ENCODE peak calls at places on chromosomes 5 and 9, in four cellular contexts. D is pancreas, H is H9, V is adrenal gland. J is an unnamed sample.

GRCh38 chr5:131947445-131947844 is 2.0 kb upstream of the MEIKIN start:
- DNase-seq in D (no peak), H (no peak), V (no peak), J (no peak)

GRCh38 chr5:88877826-88878225 is 5.2 kb downstream of the MEF2C start:
- DNase-seq in D (no peak), H (no peak), V (no peak), J (no peak)

GRCh38 chr5:139896718-139897117 is 101.1 kb downstream of the PSD2 start:
- DNase-seq in D (no peak), H (no peak), V (no peak), J (no peak)

GRCh38 chr9:99025616-99026270 is 79.2 kb upstream of the TGFBR1 start:
- DNase-seq in D (no peak), H (no peak), V (no peak), J (no peak)

GRCh38 chr5:109614316-109614715 is 75.4 kb upstream of the MAN2A1 start:
- DNase-seq in D (no peak), H (no peak), V (no peak), J (no peak)

GRCh38 chr5:150295741-150296486 is 6.3 kb upstream of the CAMK2A start:
- DNase-seq in D (no peak), H (no peak), V (no peak), J (no peak)

GRCh38 chr9:114190563-114190905 is 35.2 kb downstream of the COL27A1 start:
- DNase-seq in D (no peak), H (no peak), V (no peak), J (no peak)

GRCh38 chr5:178624626-178625546 is 2.0 kb downstream of the CLK4 start:
- DNase-seq in D (no peak), H (no peak), V (no peak), J (no peak)

GRCh38 chr9:38620483-38621433 is at the start of gene ANKRD18A:
- DNase-seq in D (peak; percentile 95), H (peak; percentile 96), V (peak; percentile 42), J (peak; percentile 54)

GRCh38 chr9:132910376-132910775 is 31.7 kb downstream of the SPACA9 start:
- DNase-seq in D (no peak), H (no peak), V (no peak), J (no peak)

GRCh38 chr9:130428096-130428665 is 16.6 kb upstream of the ASS1 start:
- DNase-seq in D (no peak), H (no peak), V (no peak), J (no peak)

GRCh38 chr9:130425741-130426466 is 18.9 kb upstream of the ASS1 start:
- DNase-seq in D (no peak), H (peak; percentile 29), V (no peak), J (no peak)

GRCh38 chr9:130426467-130426773 is 18.3 kb upstream of the ASS1 start:
- DNase-seq in D (no peak), H (peak; percentile 23), V (no peak), J (no peak)

GRCh38 chr9:130426883-130427282 is 17.9 kb upstream of the ASS1 start:
- DNase-seq in D (no peak), H (peak; percentile 60), V (no peak), J (peak; percentile 75)

DNA sequence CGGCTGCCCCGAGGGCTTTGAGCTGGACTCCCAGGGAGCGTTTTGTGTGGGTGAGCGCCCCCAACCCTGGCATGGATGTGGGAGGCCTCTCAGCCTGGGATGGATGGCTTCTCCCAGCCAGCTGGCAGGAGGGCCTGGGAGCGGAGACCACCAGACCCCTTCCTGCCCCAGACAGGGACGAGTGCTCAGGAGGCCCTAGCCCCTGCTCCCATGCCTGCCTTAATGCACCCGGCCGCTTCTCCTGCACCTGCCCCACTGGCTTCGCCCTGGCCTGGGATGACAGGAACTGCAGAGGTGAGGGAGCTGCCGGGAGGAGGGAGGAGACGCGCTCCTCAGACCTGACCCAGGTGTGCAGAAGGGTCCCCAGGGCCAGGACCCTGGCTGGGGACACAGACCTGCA is 17.4 kb upstream of the ASS1 start:
- DNase-seq in D (no peak), H (no peak), V (no peak), J (no peak)
- H3K27ac ChIP-seq in D (no peak overlapping the region), H (no peak overlapping the region), V (no peak overlapping the region), J (peak overlapping the region; percentile 38)

GRCh38 chr9:112069318-112070169 is 105.6 kb downstream of the SUSD1 start:
- DNase-seq in D (no peak), H (no peak), V (no peak), J (no peak)

GRCh38 chr9:112074250-112075008 is 100.7 kb downstream of the SUSD1 start:
- DNase-seq in D (peak; percentile 40), H (peak; percentile 45), V (peak; percentile 67), J (peak; percentile 87)

GRCh38 chr9:112076814-112077213 is 98.3 kb downstream of the SUSD1 start:
- DNase-seq in D (no peak), H (no peak), V (no peak), J (no peak)

GRCh38 chr9:112075009-112075378 is 100.1 kb downstream of the SUSD1 start:
- DNase-seq in D (no peak), H (no peak), V (no peak), J (no peak)

DNA sequence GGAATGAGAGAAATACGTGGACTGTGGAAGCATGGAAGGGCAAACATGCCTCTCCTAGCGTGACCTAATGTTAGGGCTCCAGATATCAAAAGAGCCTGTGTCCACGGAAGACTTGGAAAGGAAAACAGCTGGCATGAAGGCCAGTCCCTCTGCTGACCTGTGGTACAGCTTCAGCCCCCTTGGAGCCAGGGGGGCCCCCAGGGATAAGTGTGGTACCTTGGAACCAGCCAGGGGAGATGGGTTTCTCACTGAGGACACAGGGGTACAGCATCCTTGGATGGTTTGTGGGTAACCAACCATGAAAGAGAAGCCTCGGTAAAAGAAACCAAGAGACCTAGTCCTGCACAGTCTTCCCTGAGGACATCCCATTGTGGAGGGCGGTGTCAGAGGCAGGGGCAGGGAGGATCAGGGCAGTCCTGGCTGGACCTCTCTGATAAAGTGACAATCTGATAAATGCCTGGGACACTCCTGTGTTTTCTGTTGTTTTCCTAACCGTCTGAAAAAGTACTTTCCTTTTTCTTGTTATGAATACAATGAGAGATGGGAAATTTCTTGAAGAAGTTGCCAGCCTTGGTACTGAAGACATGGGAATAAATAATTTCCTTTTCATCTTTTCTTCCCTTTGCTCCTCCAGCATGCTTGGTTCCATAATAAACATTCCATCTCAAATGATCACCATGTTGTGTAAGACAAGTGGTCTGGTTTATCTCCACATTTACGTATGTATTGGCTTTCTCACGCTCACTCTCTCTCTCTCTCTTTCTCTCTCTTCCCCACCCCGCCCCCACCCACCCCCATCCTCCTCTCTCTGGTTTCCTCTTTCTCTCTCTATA is 102.2 kb downstream of the SUSD1 start:
- DNase-seq in D (no peak), H (no peak), V (no peak), J (no peak)
- H3K27ac ChIP-seq in D (peak overlapping the region; percentile 35), H (no peak overlapping the region), V (no peak overlapping the region), J (peak overlapping the region; percentile 98)

GRCh38 chr5:143495823-143496275 is 92.4 kb upstream of the NR3C1 start:
- DNase-seq in D (no peak), H (no peak), V (peak; percentile 21), J (no peak)
- H3K27ac ChIP-seq in D (no peak overlapping the region), H (no peak overlapping the region), V (peak overlapping the region; percentile 11), J (no peak overlapping the region)

DNA sequence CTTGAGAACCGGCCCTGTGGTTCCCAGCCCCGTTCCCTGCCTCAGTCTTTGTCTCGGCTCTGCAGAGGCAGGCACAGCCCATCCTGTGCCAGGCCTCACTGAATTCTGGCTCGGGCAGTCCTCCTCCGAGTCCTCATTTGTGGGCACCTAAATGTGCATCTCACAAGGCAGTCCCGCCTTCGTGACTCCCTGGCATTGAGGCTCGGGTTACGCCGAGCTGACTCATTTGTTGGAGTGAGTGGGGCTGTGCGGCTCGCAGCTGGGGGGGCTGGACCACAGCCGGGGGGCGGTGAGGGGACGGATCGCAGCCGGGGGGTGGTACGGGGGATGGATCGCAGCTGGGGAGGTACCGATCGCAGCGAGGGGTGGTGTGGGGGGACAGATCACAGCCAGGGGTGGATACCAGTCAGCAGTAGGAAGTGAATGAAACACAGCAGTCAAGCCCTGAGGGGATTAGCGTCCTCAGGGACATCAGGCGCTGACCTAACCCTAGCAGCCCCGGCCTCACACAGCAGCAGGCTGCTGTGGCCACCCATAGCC is 72.2 kb downstream of the PSMB7 start:
- DNase-seq in D (no peak), H (peak; percentile 55), V (peak; percentile 88), J (peak; percentile 80)
- H3K27ac ChIP-seq in D (no peak overlapping the region), H (no peak overlapping the region), V (peak overlapping the region; percentile 15), J (peak overlapping the region; percentile 71)

GRCh38 chr5:17305964-17306725 is 88.7 kb downstream of the BASP1 start:
- DNase-seq in D (peak; percentile 58), H (peak; percentile 40), V (no peak), J (peak; percentile 89)
- H3K27ac ChIP-seq in D (peak overlapping the region; percentile 64), H (no peak overlapping the region), V (no peak overlapping the region), J (peak overlapping the region; percentile 75)

GRCh38 chr9:37005517-37006140 is 28.4 kb downstream of the PAX5 start:
- DNase-seq in D (no peak), H (no peak), V (no peak), J (no peak)
- H3K27ac ChIP-seq in D (no peak overlapping the region), H (no peak overlapping the region), V (no peak overlapping the region), J (no peak overlapping the region)

GRCh38 chr9:129678844-129679243 is 13.4 kb downstream of the PRRX2 start:
- DNase-seq in D (no peak), H (no peak), V (no peak), J (no peak)

GRCh38 chr9:129677456-129677855 is 12.0 kb downstream of the PRRX2 start:
- DNase-seq in D (no peak), H (no peak), V (no peak), J (no peak)

GRCh38 chr9:129675656-129676055 is 10.2 kb downstream of the PRRX2 start:
- DNase-seq in D (no peak), H (no peak), V (no peak), J (no peak)

GRCh38 chr9:129676287-129676686 is 10.8 kb downstream of the PRRX2 start:
- DNase-seq in D (no peak), H (no peak), V (no peak), J (no peak)

GRCh38 chr9:129676970-129677369 is 11.5 kb downstream of the PRRX2 start:
- DNase-seq in D (no peak), H (no peak), V (no peak), J (no peak)
- H3K27ac ChIP-seq in D (no peak overlapping the region), H (no peak overlapping the region), V (no peak overlapping the region), J (no peak overlapping the region)